ENCODE peak calls at places on chromosomes 6 and 20, in ten cellular contexts. X is lung; V is WTC11; K is CD8-positive, alpha-beta T cell; P is IMR-90; B is coronary artery; Z is endothelial cell; R is mammary epithelial cell; Q is A549; I is fibroblast of lung. T is an unnamed sample.

GRCh38 chr6:44105993-44106740 is 21.1 kb downstream of the MRPL14 start:
- DNase-seq in X (no peak), V (no peak), K (no peak), P (peak; percentile 62), B (no peak), Z (no peak), R (no peak), Q (no peak), I (peak; percentile 23), T (no peak)

GRCh38 chr6:24391756-24392405 is 10.9 kb upstream of the MRS2 start:
- DNase-seq in X (no peak), V (no peak), K (no peak), P (no peak), B (no peak), Z (no peak), R (no peak), Q (no peak), I (no peak), T (no peak)

GRCh38 chr6:25027221-25027916 is 91.6 kb upstream of the RIPOR2 start:
- DNase-seq in X (peak; percentile 50), V (peak; percentile 46), K (peak; percentile 43), P (no peak), B (no peak), Z (no peak), R (no peak), Q (no peak), I (no peak), T (no peak)

GRCh38 chr6:137313928-137314855 is 95.0 kb upstream of the IFNGR1 start:
- DNase-seq in X (peak; percentile 66), V (peak; percentile 73), K (peak; percentile 43), P (peak; percentile 64), B (no peak), Z (peak; percentile 67), R (peak; percentile 30), Q (peak; percentile 66), I (peak; percentile 79), T (no peak)

GRCh38 chr6:90432408-90432775 is 135.7 kb upstream of the BACH2 start:
- DNase-seq in X (no peak), V (no peak), K (no peak), P (no peak), B (no peak), Z (no peak), R (no peak), Q (no peak), I (no peak), T (no peak)

GRCh38 chr6:98924647-98925046 is 23.1 kb downstream of the FBXL4 start:
- DNase-seq in X (no peak), V (no peak), K (no peak), P (no peak), B (no peak), Z (no peak), R (no peak), Q (no peak), I (no peak), T (no peak)

GRCh38 chr6:71724456-71725180 is 161.7 kb upstream of the RIMS1 start:
- DNase-seq in X (no peak), V (no peak), K (no peak), P (no peak), B (no peak), Z (no peak), R (no peak), Q (no peak), I (no peak), T (no peak)

GRCh38 chr6:45643136-45643535 is 265.4 kb upstream of the SUPT3H start:
- DNase-seq in X (no peak), V (no peak), K (no peak), P (no peak), B (no peak), Z (no peak), R (no peak), Q (no peak), I (no peak), T (no peak)

GRCh38 chr6:53437557-53438202 is 88.9 kb upstream of the ELOVL5 start:
- DNase-seq in X (peak; percentile 45), V (peak; percentile 33), K (no peak), P (peak; percentile 91), B (no peak), Z (peak; percentile 42), R (peak; percentile 75), Q (peak; percentile 73), I (peak; percentile 91), T (peak; percentile 34)

GRCh38 chr6:22053385-22053997 is 243.3 kb downstream of the PRL start:
- DNase-seq in X (no peak), V (no peak), K (no peak), P (no peak), B (no peak), Z (no peak), R (no peak), Q (no peak), I (no peak), T (no peak)

GRCh38 chr20:33015114-33015491 is 7.6 kb downstream of the BPIFB2 start:
- DNase-seq in X (no peak), V (no peak), K (no peak), P (no peak), B (no peak), Z (no peak), R (no peak), Q (no peak), I (no peak), T (no peak)

GRCh38 chr6:113381957-113382356 is 475.2 kb upstream of the MARCKS start:
- DNase-seq in X (no peak), V (no peak), K (no peak), P (peak; percentile 75), B (no peak), Z (no peak), R (no peak), Q (no peak), I (peak; percentile 84), T (no peak)

GRCh38 chr6:18507018-18507415 is 119.9 kb downstream of the RNF144B start:
- DNase-seq in X (no peak), V (no peak), K (no peak), P (no peak), B (no peak), Z (no peak), R (no peak), Q (no peak), I (no peak), T (no peak)

GRCh38 chr6:16544006-16544405 is 217.3 kb downstream of the ATXN1 start:
- DNase-seq in X (no peak), V (no peak), K (no peak), P (peak; percentile 25), B (peak; percentile 82), Z (peak; percentile 39), R (no peak), Q (no peak), I (peak; percentile 43), T (peak; percentile 89)

GRCh38 chr6:55108469-55109130 is 65.7 kb upstream of the HCRTR2 start:
- DNase-seq in X (no peak), V (peak; percentile 63), K (no peak), P (no peak), B (no peak), Z (no peak), R (no peak), Q (no peak), I (no peak), T (no peak)

GRCh38 chr6:112282217-112282616 is 27.9 kb upstream of the LAMA4 start:
- DNase-seq in X (peak; percentile 43), V (peak; percentile 16), K (no peak), P (peak; percentile 97), B (no peak), Z (no peak), R (peak; percentile 65), Q (peak; percentile 25), I (peak; percentile 98), T (no peak)
- TF ChIP-seq CTCF in X (no peak), V (no peak), K (no peak), P (peak; percentile 54), B (no peak), Z (no peak), R (peak; percentile 46), Q (no peak), I (peak; percentile 34), T (peak; percentile 51)

GRCh38 chr6:14863896-14864850 is 381.7 kb upstream of the JARID2 start:
- DNase-seq in X (no peak), V (no peak), K (no peak), P (no peak), B (no peak), Z (no peak), R (no peak), Q (no peak), I (no peak), T (no peak)
- TF ChIP-seq CTCF in X (no peak), V (no peak), K (no peak), P (no peak), B (no peak), Z (no peak), R (no peak), Q (no peak), I (no peak), T (peak; percentile 10)

GRCh38 chr6:13528232-13528631 is 40.8 kb upstream of the GFOD1 start:
- DNase-seq in X (no peak), V (no peak), K (no peak), P (no peak), B (no peak), Z (no peak), R (no peak), Q (peak; percentile 2), I (peak; percentile 36), T (no peak)
- TF ChIP-seq CTCF in X (no peak), V (no peak), K (no peak), P (peak; percentile 15), B (no peak), Z (no peak), R (peak; percentile 21), Q (no peak), I (no peak), T (no peak)

GRCh38 chr6:150730801-150731445 is 131.2 kb downstream of the PLEKHG1 start:
- DNase-seq in X (no peak), V (no peak), K (no peak), P (no peak), B (no peak), Z (no peak), R (no peak), Q (no peak), I (no peak), T (no peak)

GRCh38 chr6:150725795-150726194 is 126.1 kb downstream of the PLEKHG1 start:
- DNase-seq in X (no peak), V (no peak), K (no peak), P (no peak), B (no peak), Z (no peak), R (no peak), Q (no peak), I (no peak), T (no peak)

GRCh38 chr6:150732765-150733539 is 132.6 kb upstream of the MTHFD1L start:
- DNase-seq in X (no peak), V (no peak), K (no peak), P (no peak), B (no peak), Z (no peak), R (no peak), Q (no peak), I (no peak), T (no peak)

GRCh38 chr6:150733726-150734125 is 131.8 kb upstream of the MTHFD1L start:
- DNase-seq in X (no peak), V (no peak), K (no peak), P (no peak), B (no peak), Z (no peak), R (no peak), Q (no peak), I (no peak), T (no peak)

DNA sequence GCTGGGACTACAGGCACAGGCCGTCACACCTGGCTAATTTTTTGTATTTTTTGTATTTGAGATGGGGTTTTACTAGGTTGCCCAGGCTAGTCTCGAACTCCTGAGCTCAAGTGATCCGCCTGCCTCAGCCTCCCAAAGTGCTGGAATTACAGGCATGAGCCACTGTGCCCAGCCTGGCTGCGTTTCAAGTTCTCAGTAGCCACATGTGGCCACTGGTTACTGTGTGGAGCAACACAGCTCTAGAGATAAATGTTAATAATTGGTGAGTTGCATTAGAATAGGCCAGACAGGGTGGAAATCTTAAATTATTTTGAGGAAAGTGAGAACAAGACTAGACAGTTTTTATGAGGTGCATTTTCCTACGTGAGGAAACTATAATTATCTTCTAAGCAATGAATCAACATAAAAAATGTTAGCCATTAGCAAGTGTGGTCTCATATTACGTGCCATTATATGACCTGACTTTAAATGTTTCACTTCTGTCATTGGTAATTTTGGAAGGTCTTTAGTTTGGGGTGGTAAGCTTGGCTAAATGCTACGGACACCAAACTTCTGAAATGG is 129.6 kb downstream of the PLEKHG1 start:
- DNase-seq in X (no peak), V (no peak), K (no peak), P (no peak), B (no peak), Z (no peak), R (no peak), Q (no peak), I (no peak), T (no peak)
- TF ChIP-seq CTCF in X (no peak), V (no peak), K (no peak), P (no peak), B (no peak), Z (no peak), R (no peak), Q (no peak), I (no peak), T (no peak)